ENCODE peak calls at places on chromosome 21, in six cellular contexts. P is ovary, I is GM12892, W is suprapubic skin, T is tibial nerve, C is body of pancreas. E is an unnamed sample.
A peak's percentile ranks its signal among the peaks of the same experiment; 100 is the strongest.

GRCh38 chr21:26637346-26637745 is 64.3 kb upstream of the CYYR1 start:
- DNase-seq in P (no peak), I (no peak), W (no peak), T (no peak), C (no peak), E (no peak)

GRCh38 chr21:21156919-21157318 is 158.7 kb downstream of the NCAM2 start:
- DNase-seq in P (no peak), I (no peak), W (no peak), T (no peak), C (no peak), E (no peak)

GRCh38 chr21:35438643-35439404 is 389.7 kb upstream of the RUNX1 start:
- DNase-seq in P (no peak), I (no peak), W (no peak), T (no peak), C (no peak), E (no peak)

GRCh38 chr21:35400233-35400939 is 351.3 kb upstream of the RUNX1 start:
- DNase-seq in P (no peak), I (peak; percentile 11), W (no peak), T (peak; percentile 16), C (peak; percentile 32), E (peak; percentile 35)

GRCh38 chr21:29416268-29416667 is 117.5 kb downstream of the BACH1 start:
- DNase-seq in P (no peak), I (no peak), W (no peak), T (no peak), C (no peak), E (no peak)

GRCh38 chr21:31921079-31921478 is 48.3 kb downstream of the HUNK start:
- DNase-seq in P (no peak), I (no peak), W (no peak), T (no peak), C (no peak), E (peak; percentile 23)

GRCh38 chr21:39327727-39328126 is 14.3 kb upstream of the BRWD1 start:
- DNase-seq in P (no peak), I (no peak), W (no peak), T (no peak), C (no peak), E (no peak)

GRCh38 chr21:18151046-18151445 is 93.6 kb upstream of the CHODL start:
- DNase-seq in P (no peak), I (no peak), W (no peak), T (no peak), C (no peak), E (no peak)

GRCh38 chr21:30337644-30338170 is at the start of gene KRTAP27-1:
- DNase-seq in P (no peak), I (no peak), W (no peak), T (no peak), C (no peak), E (no peak)

GRCh38 chr21:20999567-21000169 is 1.5 kb downstream of the NCAM2 start:
- DNase-seq in P (peak; percentile 19), I (no peak), W (no peak), T (peak; percentile 60), C (no peak), E (peak; percentile 23)

GRCh38 chr21:28473530-28474225 is 519.0 kb downstream of the LTN1 start:
- DNase-seq in P (no peak), I (no peak), W (no peak), T (no peak), C (no peak), E (no peak)

GRCh38 chr21:31455506-31455905 is 111.4 kb upstream of the TIAM1 start:
- DNase-seq in P (no peak), I (no peak), W (no peak), T (no peak), C (no peak), E (no peak)

GRCh38 chr21:24456358-24456757 is 1150.9 kb downstream of the MRPL39 start:
- DNase-seq in P (no peak), I (no peak), W (no peak), T (no peak), C (no peak), E (no peak)

GRCh38 chr21:17429936-17430335 is 82.9 kb upstream of the CXADR start:
- DNase-seq in P (no peak), I (no peak), W (no peak), T (no peak), C (no peak), E (no peak)

GRCh38 chr21:39064325-39065012 is 118.8 kb downstream of the PSMG1 start:
- DNase-seq in P (no peak), I (no peak), W (no peak), T (no peak), C (no peak), E (no peak)

GRCh38 chr21:31888936-31889371 is 16.1 kb downstream of the HUNK start:
- DNase-seq in P (no peak), I (no peak), W (no peak), T (no peak), C (peak; percentile 62), E (no peak)

GRCh38 chr21:28832013-28832714 is 160.5 kb downstream of the LTN1 start:
- DNase-seq in P (no peak), I (no peak), W (no peak), T (no peak), C (no peak), E (no peak)

GRCh38 chr21:35382696-35383095 is 333.6 kb upstream of the RUNX1 start:
- DNase-seq in P (no peak), I (no peak), W (no peak), T (no peak), C (no peak), E (no peak)

GRCh38 chr21:35231115-35231514 is 182.0 kb upstream of the RUNX1 start:
- DNase-seq in P (no peak), I (no peak), W (no peak), T (no peak), C (no peak), E (no peak)

GRCh38 chr21:29121759-29122158 is 8.7 kb upstream of the MAP3K7CL start:
- DNase-seq in P (no peak), I (no peak), W (no peak), T (no peak), C (no peak), E (no peak)

GRCh38 chr21:38914531-38915385 is 109.0 kb downstream of the ETS2 start:
- DNase-seq in P (peak; percentile 49), I (no peak), W (no peak), T (no peak), C (no peak), E (no peak)

DNA sequence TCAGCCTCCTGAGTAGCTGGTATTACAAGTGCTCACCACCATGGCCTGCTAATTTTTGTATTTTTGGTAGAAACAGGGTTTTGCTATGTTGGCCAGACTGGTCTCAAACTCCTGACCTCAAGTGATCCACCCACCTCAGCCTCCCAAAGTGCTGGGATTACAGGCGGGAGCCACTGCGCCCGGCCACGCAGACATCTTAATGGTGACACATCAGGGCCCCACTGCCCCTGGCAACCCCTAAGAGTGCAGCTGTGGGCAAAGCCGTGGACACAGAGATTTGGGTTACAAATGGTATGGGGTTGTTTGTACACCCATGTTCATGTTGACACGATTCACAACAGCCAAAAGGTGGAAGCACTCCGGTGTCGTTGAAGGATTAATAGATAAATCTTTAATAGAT is 29.8 kb downstream of the IFNGR2 start:
- DNase-seq in P (no peak), I (no peak), W (no peak), T (no peak), C (no peak), E (no peak)
- TF ChIP-seq POLR2A in P (no peak), I (no peak), W (no peak), T (no peak), C (no peak), E (no peak)

GRCh38 chr21:42724226-42724920 is 71.0 kb downstream of the PDE9A start:
- DNase-seq in P (no peak), I (no peak), W (no peak), T (no peak), C (no peak), E (peak; percentile 95)
- TF ChIP-seq POLR2A in P (no peak), I (no peak), W (no peak), T (no peak), C (no peak), E (no peak)

DNA sequence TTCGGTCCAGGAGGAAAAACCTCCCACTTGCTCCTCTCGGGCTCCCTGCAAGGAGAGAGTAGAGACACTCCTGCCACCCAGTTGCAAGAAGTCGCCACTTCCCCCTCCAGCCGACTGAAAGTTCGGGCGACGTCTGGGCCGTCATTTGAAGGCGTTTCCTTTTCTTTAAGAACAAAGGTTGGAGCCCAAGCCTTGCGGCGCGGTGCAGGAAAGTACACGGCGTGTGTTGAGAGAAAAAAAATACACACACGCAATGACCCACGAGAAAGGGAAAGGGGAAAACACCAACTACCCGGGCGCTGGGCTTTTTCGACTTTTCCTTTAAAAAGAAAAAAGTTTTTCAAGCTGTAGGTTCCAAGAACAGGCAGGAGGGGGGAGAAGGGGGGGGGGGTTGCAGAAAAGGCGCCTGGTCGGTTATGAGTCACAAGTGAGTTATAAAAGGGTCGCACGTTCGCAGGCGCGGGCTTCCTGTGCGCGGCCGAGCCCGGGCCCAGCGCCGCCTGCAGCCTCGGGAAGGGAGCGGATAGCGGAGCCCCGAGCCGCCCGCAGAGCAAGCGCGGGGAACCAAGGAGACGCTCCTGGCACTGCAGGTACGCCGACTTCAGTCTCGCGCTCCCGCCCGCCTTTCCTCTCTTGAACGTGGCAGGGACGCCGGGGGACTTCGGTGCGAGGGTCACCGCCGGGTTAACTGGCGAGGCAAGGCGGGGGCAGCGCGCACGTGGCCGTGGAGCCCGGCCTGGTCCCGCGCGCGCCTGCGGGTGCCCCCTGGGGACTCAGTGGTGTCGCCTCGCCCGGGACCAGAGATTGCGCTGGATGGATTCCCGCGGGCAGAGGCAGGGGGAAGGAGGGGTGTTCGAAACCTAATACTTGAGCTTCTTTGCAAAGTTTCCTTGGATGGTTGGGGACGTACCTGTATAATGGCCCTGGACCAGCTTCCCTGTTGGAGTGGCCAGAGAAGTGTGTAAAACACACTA is 45.3 kb downstream of the MRPL39 start:
- DNase-seq in P (peak; percentile 41), I (peak; percentile 42), W (peak; percentile 78), T (peak; percentile 20), C (peak; percentile 46), E (peak; percentile 47)
- TF ChIP-seq POLR2A in P (no peak), I (peak; percentile 97), W (no peak), T (no peak), C (no peak), E (peak; percentile 74)

GRCh38 chr21:37198989-37199924 is 67.9 kb downstream of the VPS26C start:
- DNase-seq in P (no peak), I (no peak), W (no peak), T (no peak), C (no peak), E (peak; percentile 82)
- TF ChIP-seq POLR2A in P (no peak), I (no peak), W (no peak), T (no peak), C (no peak), E (no peak)